ENCODE peak calls at places on chromosomes 13 and 19, in four cellular contexts. C is HepG2, R is K562, A is SK-N-SH. F is an unnamed sample.

GRCh38 chr19:55085923-55086715 is 10.4 kb downstream of the EPS8L1 start:
- DNase-seq in C (no peak), R (no peak), A (peak), F (peak)

GRCh38 chr13:32669030-32669646 is 82.9 kb downstream of the PDS5B start:
- DNase-seq in C (peak), R (peak), A (peak), F (no peak)

GRCh38 chr19:40147693-40148347 is 43.4 kb upstream of the MAP3K10 start:
- DNase-seq in C (no peak), R (peak), A (no peak), F (no peak)

GRCh38 chr19:18855647-18856384 is 24.1 kb downstream of the UPF1 start:
- DNase-seq in C (no peak), R (no peak), A (no peak), F (no peak)

GRCh38 chr19:56660381-56661105 is 11.0 kb downstream of the ZNF835 start:
- DNase-seq in C (no peak), R (no peak), A (peak), F (no peak)

GRCh38 chr13:49829715-49830114 is 37.2 kb upstream of the KPNA3 start:
- DNase-seq in C (no peak), R (no peak), A (no peak), F (no peak)

GRCh38 chr13:80214050-80214449 is 126.9 kb downstream of the SPRY2 start:
- DNase-seq in C (no peak), R (no peak), A (no peak), F (no peak)

GRCh38 chr19:13961826-13962737 is 9.8 kb downstream of the DCAF15 start:
- DNase-seq in C (no peak), R (no peak), A (peak), F (no peak)

GRCh38 chr19:15251749-15252397 is 19.6 kb upstream of the EPHX3 start:
- DNase-seq in C (peak), R (peak), A (peak), F (peak)

GRCh38 chr13:102724923-102725322 is 30.1 kb upstream of the METTL21C start:
- DNase-seq in C (peak), R (peak), A (peak), F (no peak)

GRCh38 chr13:66111628-66112027 is 1118.5 kb downstream of the PCDH9 start:
- DNase-seq in C (no peak), R (peak), A (no peak), F (no peak)

GRCh38 chr19:33724723-33725060 is 72.0 kb upstream of the KCTD15 start:
- DNase-seq in C (no peak), R (no peak), A (peak), F (no peak)
- TF ChIP-seq SIN3A in C (no peak), R (no peak), A (no peak), F (no peak)

GRCh38 chr19:4524808-4525562 is 6.7 kb upstream of the PLIN4 start:
- DNase-seq in C (no peak), R (peak), A (peak), F (peak)
- TF ChIP-seq USF2 in C (no peak), R (no peak), A (no peak), F (no peak)

GRCh38 chr13:28492527-28493367 is 2.2 kb downstream of the FLT1 start:
- DNase-seq in C (no peak), R (no peak), A (no peak), F (no peak)
- TF ChIP-seq SIN3A in C (no peak), R (no peak), A (no peak), F (no peak)

GRCh38 chr13:59665736-59666135 is 498.0 kb downstream of the DIAPH3 start:
- DNase-seq in C (no peak), R (no peak), A (no peak), F (no peak)

GRCh38 chr13:59663707-59664106 is 500.0 kb downstream of the DIAPH3 start:
- DNase-seq in C (peak), R (no peak), A (no peak), F (no peak)

GRCh38 chr13:59664586-59664985 is 499.1 kb downstream of the DIAPH3 start:
- DNase-seq in C (no peak), R (no peak), A (no peak), F (no peak)

GRCh38 chr13:59665184-59665583 is 498.5 kb downstream of the DIAPH3 start:
- DNase-seq in C (no peak), R (no peak), A (no peak), F (no peak)

GRCh38 chr13:59666504-59666903 is 497.2 kb downstream of the DIAPH3 start:
- DNase-seq in C (no peak), R (no peak), A (no peak), F (no peak)
- TF ChIP-seq USF2 in C (no peak), R (no peak), A (no peak), F (no peak)

GRCh38 chr19:5032101-5032967 is 63.4 kb downstream of the KDM4B start:
- DNase-seq in C (no peak), R (no peak), A (no peak), F (no peak)

GRCh38 chr19:5030822-5031221 is 61.9 kb downstream of the KDM4B start:
- DNase-seq in C (no peak), R (no peak), A (no peak), F (no peak)

GRCh38 chr19:5028229-5028886 is 59.4 kb downstream of the KDM4B start:
- DNase-seq in C (no peak), R (no peak), A (no peak), F (no peak)

GRCh38 chr19:5030136-5030820 is 61.4 kb downstream of the KDM4B start:
- DNase-seq in C (no peak), R (no peak), A (no peak), F (no peak)

GRCh38 chr19:5031231-5032100 is 62.6 kb downstream of the KDM4B start:
- DNase-seq in C (peak), R (peak), A (peak), F (peak)
- TF ChIP-seq SIN3A in C (no peak), R (no peak), A (no peak), F (no peak)

GRCh38 chr19:7617735-7618134 is 11.6 kb downstream of the XAB2 start:
- DNase-seq in C (no peak), R (no peak), A (no peak), F (no peak)

GRCh38 chr19:7618771-7619510 is 10.4 kb downstream of the XAB2 start:
- DNase-seq in C (no peak), R (no peak), A (peak), F (no peak)

GRCh38 chr19:7620442-7621412 is 8.6 kb downstream of the XAB2 start:
- DNase-seq in C (no peak), R (no peak), A (no peak), F (no peak)

GRCh38 chr19:7618366-7618765 is 11.0 kb downstream of the XAB2 start:
- DNase-seq in C (peak), R (peak), A (peak), F (no peak)

GRCh38 chr19:7619671-7620441 is 9.5 kb downstream of the XAB2 start:
- DNase-seq in C (no peak), R (no peak), A (no peak), F (no peak)
- TF ChIP-seq USF2 in C (no peak), R (no peak), A (no peak), F (no peak)

DNA sequence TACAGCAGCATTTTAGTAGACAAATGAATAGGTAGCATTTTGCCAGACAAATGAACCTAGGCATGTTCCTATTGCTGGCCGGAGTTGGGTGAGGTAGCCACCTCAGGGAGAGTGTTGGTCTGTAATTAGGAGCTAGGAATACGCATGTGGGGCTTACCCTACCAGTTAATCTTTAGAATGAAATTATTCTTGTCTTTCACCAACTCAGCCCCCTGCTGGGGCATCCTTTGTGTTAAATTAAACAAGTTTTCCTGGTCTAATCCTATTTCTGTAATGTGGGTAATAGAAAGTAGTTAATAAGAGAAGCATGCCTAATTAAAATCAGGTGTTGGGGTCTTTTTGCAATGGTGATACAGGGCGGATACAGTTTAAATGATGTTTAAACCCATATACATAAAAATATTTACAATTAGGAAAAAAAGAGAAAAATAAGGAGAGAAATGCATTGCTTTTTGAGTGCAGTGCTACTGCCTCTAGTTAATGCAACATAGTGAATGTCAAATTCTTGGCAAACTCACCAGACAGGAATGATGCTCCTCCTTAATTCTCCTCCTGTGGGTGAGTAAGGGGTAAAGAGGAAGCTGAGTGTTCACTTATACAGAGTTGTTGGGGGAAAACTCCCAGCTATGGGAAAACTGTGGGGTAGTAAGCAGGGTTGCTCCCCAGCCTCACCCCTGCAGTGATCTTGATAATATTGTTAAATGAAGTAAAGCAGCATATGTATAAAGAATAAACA is 276.4 kb upstream of the EDNRB start:
- DNase-seq in C (no peak), R (no peak), A (no peak), F (no peak)
- TF ChIP-seq SIN3A in C (no peak), R (no peak), A (no peak), F (no peak)

GRCh38 chr13:100363874-100364273 is 224.7 kb downstream of the GGACT start:
- DNase-seq in C (no peak), R (no peak), A (no peak), F (no peak)
- TF ChIP-seq USF2 in C (no peak), R (no peak), A (no peak), F (no peak)